ENCODE peak calls at places on chromosome 17, in six cellular contexts. N is HFFc6, A is epithelial cell of esophagus, D is GM10248, P is AG04450, F is breast epithelium. Z is an unnamed sample.

GRCh38 chr17:62652251-62653001 is 25.0 kb downstream of the MRC2 start:
- DNase-seq in P (no peak), F (peak), A (peak), N (peak), D (no peak), Z (peak)

GRCh38 chr17:27237890-27238289 is 56.0 kb upstream of the WSB1 start:
- DNase-seq in D (no peak), N (no peak), A (no peak), P (no peak), F (no peak), Z (no peak)

GRCh38 chr17:7549401-7550055 is 670 bp downstream of the TNFSF12 start:
- DNase-seq in P (no peak), N (no peak), A (no peak), D (no peak), F (no peak), Z (no peak)

GRCh38 chr17:7313890-7314718 is 1.1 kb downstream of the GPS2 start:
- DNase-seq in N (peak), D (no peak), F (no peak), P (no peak), A (no peak), Z (peak)

GRCh38 chr17:74449773-74450172 is 16.7 kb upstream of the CD300A start:
- DNase-seq in N (no peak), F (no peak), A (no peak), D (no peak), P (no peak), Z (no peak)

GRCh38 chr17:28018439-28019070 is 23.9 kb upstream of the NLK start:
- DNase-seq in D (no peak), P (no peak), N (peak), A (peak), F (no peak), Z (peak)

GRCh38 chr17:63405741-63406261 is 40.3 kb downstream of the CYB561 start:
- DNase-seq in N (peak), F (no peak), A (peak), P (peak), D (peak), Z (no peak)

GRCh38 chr17:27247071-27247957 is 46.6 kb upstream of the WSB1 start:
- DNase-seq in F (peak), P (peak), D (no peak), A (peak), N (peak), Z (peak)

GRCh38 chr17:38853292-38854219 is at the start of gene RPL23:
- DNase-seq in P (peak), F (peak), D (peak), A (peak), N (peak), Z (peak)

GRCh38 chr17:8124350-8125195 is 667 bp upstream of the HES7 start:
- DNase-seq in N (no peak), D (no peak), F (no peak), A (peak), P (no peak), Z (peak)

GRCh38 chr17:15892244-15892643 is 52.7 kb upstream of the ADORA2B start:
- DNase-seq in N (no peak), D (no peak), A (no peak), P (no peak), F (no peak), Z (peak)

GRCh38 chr17:47840742-47841487 is at the start of gene SCRN2:
- DNase-seq in F (peak), P (peak), N (peak), A (peak), D (peak), Z (peak)

GRCh38 chr17:66491213-66491612 is 188.8 kb downstream of the PRKCA start:
- DNase-seq in A (no peak), P (no peak), N (no peak), D (no peak), F (no peak), Z (no peak)

GRCh38 chr17:19780846-19781245 is 32.7 kb upstream of the ALDH3A1 start:
- DNase-seq in P (no peak), D (no peak), F (no peak), A (no peak), N (no peak), Z (no peak)

GRCh38 chr17:79930077-79930785 is 91.0 kb upstream of the CBX4 start:
- DNase-seq in F (no peak), P (no peak), A (no peak), D (no peak), N (no peak), Z (no peak)

GRCh38 chr17:63542942-63543821 is 7.1 kb upstream of the DCAF7 start:
- DNase-seq in N (no peak), P (no peak), A (no peak), D (no peak), F (peak), Z (peak)

GRCh38 chr17:39653662-39654331 is 11.4 kb upstream of the TCAP start:
- DNase-seq in P (no peak), N (peak), A (peak), F (no peak), D (peak), Z (peak)

GRCh38 chr17:38672788-38673713 is 1.7 kb downstream of the EPOP start:
- DNase-seq in D (no peak), P (no peak), N (no peak), A (no peak), F (no peak), Z (no peak)

GRCh38 chr17:43599835-43600234 is 53.7 kb upstream of the ETV4 start:
- DNase-seq in P (peak), D (no peak), A (peak), F (no peak), N (peak), Z (peak)

GRCh38 chr17:43434902-43435319 is 36.1 kb downstream of the ARL4D start:
- DNase-seq in F (no peak), D (no peak), N (no peak), P (no peak), A (peak), Z (no peak)

GRCh38 chr17:29163563-29163962 is 16.6 kb downstream of the MYO18A start:
- DNase-seq in A (no peak), D (no peak), P (no peak), F (no peak), N (no peak), Z (no peak)

DNA sequence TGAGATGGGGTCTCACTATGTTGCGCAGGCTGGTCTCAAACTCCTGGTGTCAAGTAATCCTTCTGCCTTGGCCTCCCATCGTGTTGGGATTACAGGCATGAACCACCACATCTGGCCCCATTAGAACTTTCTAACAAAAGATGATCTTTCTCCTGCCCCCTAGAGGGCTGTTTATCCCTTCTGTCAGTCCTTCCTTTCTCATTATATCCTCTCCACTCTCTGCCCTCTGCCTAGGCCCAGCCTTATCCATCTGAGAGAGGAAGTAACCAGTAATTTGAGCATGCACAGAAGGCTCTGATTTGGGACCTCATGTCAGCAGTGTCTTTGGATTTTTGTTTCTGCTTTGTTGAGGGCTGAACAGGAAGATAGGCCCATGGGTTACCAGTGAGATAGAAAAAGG is 4.4 kb upstream of the DHX40 start:
- DNase-seq in P (no peak), D (peak), A (peak), F (no peak), N (peak), Z (peak)
- TF ChIP-seq CTCF in P (peak), D (peak), A (peak), F (no peak), N (peak), Z (peak)

DNA sequence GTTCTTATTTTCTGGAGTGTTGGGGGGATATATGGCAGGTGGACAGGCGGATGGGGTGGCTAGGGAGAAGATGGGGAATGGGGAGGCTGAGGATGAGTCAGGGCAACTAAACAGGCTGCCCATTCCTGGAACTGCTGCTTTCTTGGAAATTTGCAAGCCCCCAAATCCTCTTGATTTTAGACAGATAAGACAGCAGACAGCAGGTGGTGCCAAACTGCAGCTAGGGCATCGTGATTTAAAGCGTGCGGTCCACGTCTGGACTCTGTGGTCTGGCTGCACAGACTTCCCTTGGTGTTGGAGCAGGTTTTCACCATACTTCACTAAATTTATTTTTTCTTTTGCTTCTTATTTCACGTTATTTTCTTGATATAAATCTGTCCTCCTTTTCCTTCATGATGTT is 10.9 kb upstream of the KRT24 start:
- DNase-seq in N (no peak), A (no peak), D (no peak), F (no peak), P (no peak), Z (no peak)
- TF ChIP-seq CTCF in N (no peak), A (no peak), D (no peak), F (no peak), P (peak), Z (no peak)

DNA sequence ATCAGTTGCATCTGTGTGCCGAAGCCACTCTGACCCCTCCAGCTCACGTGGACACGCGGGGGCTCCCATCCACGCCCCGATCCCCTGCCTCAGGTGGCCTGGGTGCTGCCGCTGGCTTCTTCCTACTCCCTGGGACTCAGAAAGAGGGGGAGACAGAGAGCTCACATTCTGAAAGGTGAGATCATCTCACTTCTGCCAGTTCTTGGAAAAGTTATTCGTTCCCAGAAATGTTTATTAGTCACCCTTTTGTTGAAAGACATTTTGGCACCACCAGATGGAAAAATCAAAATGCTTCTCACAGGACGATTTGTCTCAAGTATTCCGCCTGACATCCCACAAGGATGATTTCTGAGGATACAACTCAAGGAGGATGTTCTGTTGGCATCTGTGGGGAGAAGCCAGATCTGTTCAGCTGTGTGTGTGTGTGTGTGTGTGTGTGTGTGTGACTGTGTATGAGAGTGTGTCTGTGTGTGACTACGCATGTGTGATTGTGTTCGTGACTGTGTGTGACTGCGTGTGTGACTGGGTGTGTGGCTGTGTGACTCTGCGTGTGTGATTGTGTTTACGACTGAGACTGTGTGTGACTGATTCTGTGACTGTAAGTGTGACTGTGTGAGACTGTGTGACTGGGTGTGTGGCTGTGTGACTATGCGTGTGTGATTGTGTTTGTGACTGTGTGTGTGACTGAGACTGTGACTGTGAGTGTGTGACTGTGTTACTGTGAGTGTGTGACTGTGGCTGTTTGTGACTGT is 207.3 kb downstream of the NTN1 start:
- DNase-seq in P (peak), A (peak), D (no peak), F (no peak), N (peak), Z (no peak)
- TF ChIP-seq CTCF in P (no peak), A (no peak), D (no peak), F (no peak), N (no peak), Z (no peak)

GRCh38 chr17:41474863-41475262 is 6.1 kb downstream of the KRT35 start:
- DNase-seq in D (no peak), P (no peak), A (no peak), F (no peak), N (no peak), Z (no peak)
- TF ChIP-seq CTCF in D (no peak), P (no peak), A (no peak), F (no peak), N (no peak), Z (no peak)

DNA sequence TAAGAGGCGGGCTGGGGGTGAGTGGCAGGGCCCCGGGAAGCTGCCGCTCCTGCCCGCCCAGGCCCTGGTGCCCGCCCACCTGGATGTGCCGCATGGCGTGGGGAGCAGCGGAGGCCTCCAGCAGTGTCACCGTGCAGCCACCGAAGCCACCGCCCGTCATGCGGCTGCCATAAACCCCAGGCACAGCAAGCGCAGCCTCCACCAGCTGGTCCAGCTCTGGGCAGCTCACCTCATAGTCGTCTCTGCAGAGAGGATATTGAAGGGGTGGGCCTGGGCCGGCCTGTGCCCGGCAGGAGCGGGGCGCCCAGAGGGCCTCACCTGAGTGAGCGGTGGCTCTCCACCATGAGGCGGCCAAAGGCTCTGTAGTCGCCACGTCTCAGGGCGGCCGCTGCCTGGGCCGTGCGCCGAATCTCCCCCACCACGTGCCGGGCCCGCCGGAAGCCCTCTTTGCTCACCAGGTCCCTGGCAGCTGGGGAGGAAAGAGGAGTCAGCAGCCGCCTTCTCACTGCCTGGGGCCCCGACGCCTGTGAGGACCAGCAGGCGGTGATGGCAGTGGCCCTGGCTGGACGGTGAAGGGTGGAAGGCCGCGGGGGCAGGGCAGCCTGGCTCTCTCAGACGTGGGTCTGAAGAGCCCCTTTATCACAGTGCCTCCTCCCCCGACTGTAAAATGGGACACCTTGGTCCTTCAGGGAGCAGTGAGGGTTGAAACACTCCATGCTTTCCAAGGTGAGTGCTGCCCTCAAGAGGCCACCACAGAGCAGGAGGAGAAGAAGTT is 6.7 kb downstream of the GALK1 start:
- DNase-seq in F (no peak), N (no peak), P (no peak), A (no peak), D (no peak), Z (no peak)
- TF ChIP-seq CTCF in F (no peak), N (peak), P (peak), A (peak), D (peak), Z (peak)

GRCh38 chr17:49992933-49993422 is 2.0 kb downstream of the DLX3 start:
- DNase-seq in A (no peak), D (no peak), P (no peak), F (no peak), N (no peak), Z (no peak)

GRCh38 chr17:49996121-49996494 is 1.1 kb upstream of the DLX3 start:
- DNase-seq in A (no peak), P (no peak), F (no peak), D (no peak), N (no peak), Z (no peak)

GRCh38 chr17:49993423-49994037 is 1.5 kb downstream of the DLX3 start:
- DNase-seq in D (no peak), N (no peak), A (peak), P (no peak), F (no peak), Z (no peak)

GRCh38 chr17:49995055-49995738 is at the start of gene DLX3:
- DNase-seq in F (peak), D (no peak), P (no peak), N (peak), A (peak), Z (peak)

GRCh38 chr17:49994085-49995054 is 654 bp downstream of the DLX3 start:
- DNase-seq in D (no peak), P (no peak), N (no peak), A (no peak), F (no peak), Z (peak)
- TF ChIP-seq CTCF in D (no peak), P (no peak), N (no peak), A (peak), F (no peak), Z (no peak)

GRCh38 chr17:46193626-46194392 is 580 bp upstream of the KANSL1 start:
- DNase-seq in A (peak), D (peak), F (peak), N (peak), P (peak), Z (peak)
- TF ChIP-seq CTCF in A (peak), D (no peak), F (peak), N (peak), P (no peak), Z (no peak)

GRCh38 chr17:82559779-82560642 is 40.5 kb downstream of the FOXK2 start:
- DNase-seq in A (no peak), D (no peak), F (no peak), N (no peak), P (no peak), Z (no peak)

GRCh38 chr17:82565551-82565950 is 46.0 kb downstream of the FOXK2 start:
- DNase-seq in P (no peak), A (no peak), D (no peak), F (no peak), N (no peak), Z (no peak)

GRCh38 chr17:82563318-82563717 is 43.8 kb downstream of the FOXK2 start:
- DNase-seq in A (no peak), F (no peak), N (no peak), D (no peak), P (no peak), Z (no peak)

GRCh38 chr17:82560802-82561428 is 41.4 kb downstream of the FOXK2 start:
- DNase-seq in D (no peak), N (no peak), F (no peak), P (no peak), A (peak), Z (no peak)

GRCh38 chr17:82561429-82562035 is 42.0 kb downstream of the FOXK2 start:
- DNase-seq in N (no peak), P (no peak), D (no peak), A (no peak), F (no peak), Z (no peak)
- TF ChIP-seq CTCF in N (no peak), P (no peak), D (no peak), A (no peak), F (no peak), Z (no peak)

DNA sequence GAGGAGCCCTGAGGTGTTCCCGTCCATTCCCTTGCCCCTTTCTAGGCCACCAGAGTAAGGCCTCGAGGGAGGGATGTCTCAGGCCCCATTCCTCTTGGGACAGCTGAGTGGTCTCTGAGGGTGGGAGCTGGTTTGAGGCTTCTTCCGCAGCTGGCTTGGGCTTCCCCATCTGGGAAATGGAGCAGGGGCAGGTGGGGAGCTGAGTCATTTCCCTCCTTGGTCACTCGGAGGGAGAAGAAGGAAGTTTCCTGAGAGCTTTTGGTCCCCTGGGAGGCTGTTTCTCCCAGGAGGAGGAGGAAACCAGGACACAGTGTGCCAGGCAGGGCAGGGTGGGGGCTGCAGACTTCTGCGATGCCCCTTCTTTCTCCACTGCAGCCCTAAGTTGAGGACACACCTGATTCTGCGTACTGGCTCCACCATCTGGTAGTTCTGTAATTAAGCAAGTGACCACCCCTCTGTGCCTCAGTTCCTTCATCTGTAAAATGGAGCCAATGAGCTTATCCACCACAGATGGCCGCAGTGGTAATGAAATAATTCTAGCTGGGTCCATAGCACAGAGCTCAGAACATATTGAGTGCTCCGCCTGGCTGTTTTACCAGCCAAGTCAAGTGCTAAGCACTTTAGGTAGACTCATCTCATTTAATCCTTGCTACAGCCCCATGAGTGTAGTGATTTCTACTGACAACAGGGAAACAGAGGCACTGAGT is 1.5 kb upstream of the KCNJ12 start:
- DNase-seq in N (no peak), P (no peak), A (no peak), D (no peak), F (no peak), Z (no peak)
- TF ChIP-seq CTCF in N (no peak), P (no peak), A (no peak), D (no peak), F (no peak), Z (no peak)